ENCODE peak calls at places on chromosomes 12 and 14, in six cellular contexts. Q, N, F, U, V and I are unnamed samples.
A peak's percentile ranks its signal among the peaks of the same experiment; 100 is the strongest.

GRCh38 chr12:3962661-3963483 is 89.7 kb upstream of the PARP11 start:
- DNase-seq in U (no peak), F (peak; percentile 83), N (peak; percentile 73), V (no peak), Q (no peak), I (no peak)

GRCh38 chr14:101020971-101021370 is 117.4 kb upstream of the RTL1 start:
- DNase-seq in V (no peak), Q (no peak), U (no peak), N (peak; percentile 29), F (no peak), I (no peak)

GRCh38 chr12:50637870-50638481 is 125.9 kb upstream of the ATF1 start:
- DNase-seq in U (peak; percentile 59), F (peak; percentile 19), V (peak; percentile 58), N (no peak), Q (peak; percentile 63), I (peak; percentile 55)

GRCh38 chr12:109482894-109483293 is 5.5 kb downstream of the UBE3B start:
- DNase-seq in Q (no peak), V (no peak), N (no peak), F (no peak), U (no peak), I (no peak)

GRCh38 chr14:27236601-27237000 is 638.8 kb upstream of the NOVA1 start:
- DNase-seq in V (no peak), Q (no peak), U (no peak), N (no peak), F (no peak), I (no peak)

GRCh38 chr14:104359301-104359968 is 220.1 kb upstream of the C14orf180 start:
- DNase-seq in F (no peak), N (peak; percentile 39), V (no peak), Q (no peak), U (no peak), I (no peak)

GRCh38 chr14:105075364-105076295 is 10.4 kb upstream of the GPR132 start:
- DNase-seq in Q (no peak), V (no peak), N (peak; percentile 87), F (peak; percentile 93), U (peak; percentile 33), I (no peak)

GRCh38 chr12:32051511-32052299 is 54.9 kb upstream of the BICD1 start:
- DNase-seq in V (no peak), Q (peak; percentile 84), U (no peak), F (peak; percentile 2), N (peak; percentile 73), I (peak; percentile 50)

GRCh38 chr14:31834616-31835015 is 242.5 kb upstream of the ARHGAP5 start:
- DNase-seq in N (no peak), V (no peak), Q (peak; percentile 17), U (no peak), F (no peak), I (no peak)

GRCh38 chr12:27151479-27151878 is 69.1 kb upstream of the C12orf71 start:
- DNase-seq in Q (no peak), N (no peak), V (no peak), F (peak; percentile 22), U (no peak), I (no peak)

GRCh38 chr12:65492997-65493892 is 214.8 kb downstream of the MSRB3 start:
- DNase-seq in F (no peak), N (no peak), V (no peak), U (no peak), Q (peak; percentile 55), I (no peak)

GRCh38 chr12:112798019-112798760 is 6.6 kb downstream of the RPH3A start:
- DNase-seq in N (no peak), Q (no peak), U (peak; percentile 77), V (no peak), F (no peak), I (no peak)

GRCh38 chr14:22070119-22070982 is 396.7 kb upstream of the OR4E1 start:
- DNase-seq in Q (no peak), V (no peak), N (no peak), U (no peak), F (peak; percentile 50), I (no peak)

GRCh38 chr14:71290960-71291466 is 383.8 kb downstream of the PCNX1 start:
- DNase-seq in Q (peak; percentile 56), V (no peak), F (peak; percentile 28), N (peak; percentile 83), U (no peak), I (peak; percentile 8)

GRCh38 chr12:100234166-100234565 is 32.7 kb downstream of the DEPDC4 start:
- DNase-seq in V (no peak), N (no peak), Q (peak; percentile 20), F (no peak), U (no peak), I (peak; percentile 14)

GRCh38 chr12:45215419-45216296 is at the start of gene ANO6:
- DNase-seq in Q (peak; percentile 86), V (peak; percentile 97), U (peak; percentile 78), F (peak; percentile 90), N (peak; percentile 73), I (peak; percentile 74)

GRCh38 chr14:25150934-25151790 is 101.2 kb upstream of the STXBP6 start:
- DNase-seq in Q (peak; percentile 75), N (no peak), U (peak; percentile 58), V (peak; percentile 64), F (no peak), I (peak; percentile 54)

GRCh38 chr12:70609203-70609602 is 28.0 kb downstream of the PTPRB start:
- DNase-seq in N (no peak), Q (peak; percentile 6), V (no peak), F (no peak), U (no peak), I (no peak)